ENCODE peak calls at places on chromosome 13, in nine cellular contexts. T is ascending aorta, Q is left cardiac atrium, N is epithelial cell of esophagus, E is AG09309, F is lower leg skin, O is A172, V is fibroblast of the aortic adventitia, D is ecto neural progenitor cell. S is an unnamed sample.

GRCh38 chr13:38348890-38349289 is 761 bp upstream of the UFM1 start:
- DNase-seq in T (no peak), Q (no peak), N (peak; percentile 72), E (no peak), F (peak; percentile 73), O (peak; percentile 43), V (peak; percentile 33), D (peak; percentile 44), S (peak; percentile 11)

GRCh38 chr13:95197548-95197947 is 103.7 kb downstream of the ABCC4 start:
- DNase-seq in T (no peak), Q (no peak), N (no peak), E (no peak), F (peak; percentile 1), O (no peak), V (no peak), D (no peak), S (no peak)

GRCh38 chr13:99654076-99654475 is 152.8 kb downstream of the TM9SF2 start:
- DNase-seq in T (no peak), Q (no peak), N (no peak), E (no peak), F (no peak), O (no peak), V (no peak), D (no peak), S (no peak)

GRCh38 chr13:109569938-109570711 is 216.3 kb downstream of the IRS2 start:
- DNase-seq in T (no peak), Q (no peak), N (no peak), E (no peak), F (no peak), O (no peak), V (no peak), D (no peak), S (no peak)

GRCh38 chr13:35599385-35599784 is 122.9 kb upstream of the MAB21L1 start:
- DNase-seq in T (no peak), Q (no peak), N (peak; percentile 87), E (no peak), F (no peak), O (no peak), V (peak; percentile 5), D (no peak), S (no peak)

GRCh38 chr13:26568132-26568815 is 10.8 kb downstream of the WASF3 start:
- DNase-seq in T (no peak), Q (no peak), N (no peak), E (no peak), F (no peak), O (no peak), V (no peak), D (no peak), S (no peak)

GRCh38 chr13:45315520-45316167 is 25.3 kb downstream of the TPT1 start:
- DNase-seq in T (no peak), Q (no peak), N (no peak), E (no peak), F (peak; percentile 49), O (no peak), V (no peak), D (no peak), S (no peak)

GRCh38 chr13:31722684-31723083 is 16.6 kb upstream of the RXFP2 start:
- DNase-seq in T (no peak), Q (no peak), N (no peak), E (no peak), F (no peak), O (no peak), V (peak; percentile 51), D (no peak), S (peak; percentile 5)

GRCh38 chr13:78601124-78601885 is 2.0 kb downstream of the POU4F1 start:
- DNase-seq in T (no peak), Q (no peak), N (no peak), E (no peak), F (no peak), O (no peak), V (no peak), D (peak; percentile 69), S (no peak)